ENCODE peak calls at places on chromosomes 2 and 18, in five cellular contexts. I, T, D, F and G are unnamed samples.

GRCh38 chr2:144086965-144087364 is 433.0 kb downstream of the ZEB2 start:
- DNase-seq in I (peak; percentile 39), T (peak; percentile 21), D (no peak), F (no peak), G (no peak)

GRCh38 chr2:217918220-217919024 is 84.4 kb downstream of the TNS1 start:
- DNase-seq in D (no peak), T (no peak), I (peak; percentile 39), F (no peak), G (no peak)

GRCh38 chr2:6290626-6291025 is 575.1 kb downstream of the CMPK2 start:
- DNase-seq in T (no peak), D (no peak), I (no peak), F (no peak), G (no peak)

GRCh38 chr2:195252018-195252417 is 405.0 kb upstream of the SLC39A10 start:
- DNase-seq in F (no peak), D (no peak), I (no peak), T (peak; percentile 2), G (no peak)

GRCh38 chr2:209614630-209615369 is 156.8 kb upstream of the UNC80 start:
- DNase-seq in D (no peak), T (no peak), F (no peak), I (peak; percentile 15), G (no peak)

GRCh38 chr2:61853086-61853847 is 593 bp downstream of the FAM161A start:
- DNase-seq in T (peak; percentile 10), F (no peak), D (peak; percentile 73), I (no peak), G (peak; percentile 76)

GRCh38 chr18:69684789-69685188 is 262.9 kb downstream of the CD226 start:
- DNase-seq in D (no peak), T (no peak), F (no peak), I (no peak), G (no peak)

GRCh38 chr2:130387804-130388203 is 31.9 kb downstream of the PTPN18 start:
- DNase-seq in T (no peak), D (no peak), F (no peak), I (no peak), G (no peak)

GRCh38 chr2:161134547-161135518 is 25.4 kb upstream of the TANK start:
- DNase-seq in F (no peak), D (peak; percentile 39), T (peak; percentile 18), I (peak; percentile 44), G (peak; percentile 59)

GRCh38 chr2:136891100-136891499 is 125.8 kb downstream of the THSD7B start:
- DNase-seq in T (no peak), I (no peak), D (no peak), F (no peak), G (no peak)

GRCh38 chr2:6965071-6965795 is 48.0 kb downstream of the RNF144A start:
- DNase-seq in F (no peak), T (no peak), I (no peak), D (no peak), G (no peak)

GRCh38 chr18:73791081-73791480 is 356.6 kb downstream of the FBXO15 start:
- DNase-seq in T (no peak), I (peak; percentile 66), D (no peak), F (no peak), G (no peak)

GRCh38 chr2:57981369-57981768 is 65.2 kb upstream of the VRK2 start:
- DNase-seq in T (peak; percentile 43), F (no peak), I (peak; percentile 91), D (no peak), G (no peak)

GRCh38 chr2:157492189-157492773 is 48.4 kb upstream of the CYTIP start:
- DNase-seq in D (peak; percentile 72), I (peak; percentile 69), F (peak; percentile 54), T (peak; percentile 72), G (peak; percentile 80)

GRCh38 chr2:60555066-60555793 is 1.8 kb upstream of the BCL11A start:
- DNase-seq in F (peak; percentile 76), I (peak; percentile 72), T (peak; percentile 78), D (peak; percentile 72), G (peak; percentile 84)

GRCh38 chr2:246489-247145 is 17.2 kb downstream of the SH3YL1 start:
- DNase-seq in T (peak; percentile 68), I (peak; percentile 63), F (no peak), D (no peak), G (peak; percentile 43)

GRCh38 chr2:55162284-55163006 is 69.6 kb downstream of the CLHC1 start:
- DNase-seq in T (no peak), I (no peak), D (no peak), F (no peak), G (no peak)

GRCh38 chr2:200809506-200810251 is 2.0 kb upstream of the BZW1 start:
- DNase-seq in F (no peak), T (no peak), I (no peak), D (no peak), G (no peak)
- H3K4me3 ChIP-seq in F (no peak overlapping the region), T (no peak overlapping the region), I (no peak overlapping the region), D (no peak overlapping the region), G (no peak overlapping the region)

GRCh38 chr18:61334951-61335736 is 1.9 kb downstream of the CDH20 start:
- DNase-seq in I (no peak), D (no peak), F (no peak), T (no peak), G (no peak)

GRCh38 chr18:61331051-61331450 is 2.2 kb upstream of the CDH20 start:
- DNase-seq in F (no peak), T (no peak), I (no peak), D (no peak), G (no peak)

GRCh38 chr18:61333746-61334490 is 688 bp downstream of the CDH20 start:
- DNase-seq in T (no peak), I (peak; percentile 29), F (peak; percentile 61), D (no peak), G (no peak)

GRCh38 chr18:61334491-61334850 is 1.2 kb downstream of the CDH20 start:
- DNase-seq in I (no peak), F (no peak), T (no peak), D (no peak), G (no peak)

GRCh38 chr18:61333271-61333745 is at the start of gene CDH20:
- DNase-seq in T (no peak), F (no peak), D (no peak), I (no peak), G (no peak)
- H3K4me3 ChIP-seq in T (no peak within 1 kb of the TSS), F (peak within 1 kb of the TSS; percentile 54), D (peak within 1 kb of the TSS; percentile 42), I (peak within 1 kb of the TSS; percentile 43), G (no peak within 1 kb of the TSS)

GRCh38 chr2:134936691-134937090 is 18.1 kb downstream of the CCNT2 start:
- DNase-seq in T (no peak), I (no peak), F (no peak), D (no peak), G (peak; percentile 80)

GRCh38 chr2:134934641-134935040 is 16.0 kb downstream of the CCNT2 start:
- DNase-seq in F (no peak), T (peak; percentile 14), D (no peak), I (no peak), G (no peak)

GRCh38 chr2:134932864-134933526 is 14.4 kb downstream of the CCNT2 start:
- DNase-seq in I (no peak), T (no peak), D (peak; percentile 33), F (no peak), G (peak; percentile 59)

GRCh38 chr2:134933732-134934131 is 15.1 kb downstream of the CCNT2 start:
- DNase-seq in T (no peak), I (no peak), D (no peak), F (no peak), G (no peak)

DNA sequence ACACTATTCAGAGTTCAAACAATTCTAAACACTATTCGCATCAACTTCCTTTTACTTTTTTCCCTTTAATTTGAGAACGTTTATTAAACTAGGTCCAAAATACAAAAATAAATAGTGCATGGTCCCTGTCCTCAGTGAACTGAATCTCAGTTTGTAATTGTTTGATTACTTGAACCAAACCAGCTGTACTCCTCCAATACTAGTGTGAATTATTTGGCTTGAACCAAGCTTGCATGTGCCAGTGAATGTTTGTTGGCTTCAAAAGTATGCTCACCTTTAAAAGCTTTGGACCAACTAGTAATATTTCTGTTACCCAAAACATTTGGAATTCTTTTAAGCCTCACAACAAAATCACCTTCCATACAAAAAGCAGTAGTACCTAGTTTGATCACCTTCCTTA is 15.5 kb downstream of the CCNT2 start:
- DNase-seq in T (no peak), D (no peak), I (no peak), F (no peak), G (no peak)
- H3K4me3 ChIP-seq in T (no peak overlapping the region), D (no peak overlapping the region), I (no peak overlapping the region), F (no peak overlapping the region), G (no peak overlapping the region)

DNA sequence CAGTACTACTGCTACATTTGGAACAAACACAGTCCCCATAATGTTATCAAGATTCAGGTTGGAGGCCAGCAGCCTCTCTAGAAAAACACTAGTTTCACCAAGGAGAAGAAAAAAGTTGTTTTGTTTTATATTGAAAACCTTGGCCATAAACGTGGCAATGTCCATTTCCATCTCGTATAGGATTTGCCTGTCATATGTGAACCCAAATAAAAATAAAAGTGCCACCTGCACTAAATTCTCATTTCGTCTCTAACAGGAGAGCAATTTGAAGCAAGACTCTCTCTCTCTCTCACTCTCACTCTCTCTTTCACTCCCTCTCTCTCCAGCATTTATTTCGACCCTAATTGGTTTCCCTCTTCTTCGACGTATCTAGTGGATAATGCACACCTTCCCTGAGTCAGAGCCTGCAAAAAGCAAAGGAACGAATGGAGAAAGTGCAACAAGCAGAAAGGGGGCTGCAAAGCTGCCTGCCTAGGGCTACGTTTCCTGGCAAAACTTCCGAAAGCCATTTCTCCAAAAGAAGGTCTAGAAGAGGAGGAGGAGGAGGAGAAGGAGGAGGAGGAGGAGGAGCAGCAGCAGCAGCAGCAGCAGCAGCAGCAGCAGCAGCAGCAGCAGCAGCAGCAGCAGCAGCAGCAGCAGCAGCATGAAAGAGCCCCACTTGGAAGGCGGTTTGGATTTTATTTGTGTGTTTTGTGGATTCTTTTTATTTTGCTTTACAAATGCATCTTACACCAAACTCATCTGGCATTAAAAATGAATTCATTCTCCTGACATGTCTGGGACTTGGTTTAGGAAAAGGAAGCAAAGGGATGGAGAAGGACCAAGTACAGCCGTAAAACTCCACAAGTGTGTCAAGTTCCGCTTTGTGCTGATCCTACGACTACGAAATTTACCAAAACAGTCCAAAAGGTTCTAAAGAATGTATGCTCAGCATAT is 2.1 kb downstream of the TCF4 start:
- DNase-seq in T (no peak), F (no peak), I (peak; percentile 59), D (no peak), G (no peak)
- H3K4me3 ChIP-seq in T (peak overlapping the region; percentile 63), F (peak overlapping the region; percentile 59), I (peak overlapping the region; percentile 79), D (peak overlapping the region; percentile 59), G (no peak overlapping the region)